ENCODE peak calls at places on chromosomes 7 and 10, in seven cellular contexts. J, R, Q, H, L, A and C are unnamed samples.

GRCh38 chr7:38893061-38893460 is 15.9 kb downstream of the VPS41 start:
- DNase-seq in J (no peak), R (no peak), Q (no peak), H (no peak), L (no peak), A (no peak), C (no peak)

GRCh38 chr10:76937056-76937665 is 700.4 kb downstream of the KCNMA1 start:
- DNase-seq in J (no peak), R (peak), Q (no peak), H (no peak), L (no peak), A (no peak), C (no peak)

GRCh38 chr10:127552446-127552845 is 3.3 kb downstream of the NPS start:
- DNase-seq in J (no peak), R (no peak), Q (no peak), H (no peak), L (no peak), A (no peak), C (no peak)

GRCh38 chr10:34157501-34157900 is 657.6 kb downstream of the PARD3 start:
- DNase-seq in J (no peak), R (no peak), Q (no peak), H (no peak), L (no peak), A (no peak), C (no peak)

GRCh38 chr10:46522295-46523118 is 34.0 kb downstream of the GPRIN2 start:
- DNase-seq in J (no peak), R (no peak), Q (no peak), H (no peak), L (no peak), A (no peak), C (no peak)

GRCh38 chr10:47381427-47382379 is 2.4 kb downstream of the ZNF488 start:
- DNase-seq in J (no peak), R (peak), Q (no peak), H (no peak), L (no peak), A (no peak), C (no peak)

GRCh38 chr10:71206911-71207310 is 5.5 kb upstream of the UNC5B start:
- DNase-seq in J (no peak), R (no peak), Q (no peak), H (no peak), L (no peak), A (no peak), C (no peak)

GRCh38 chr10:97116534-97117162 is 69.1 kb downstream of the SLIT1 start:
- DNase-seq in J (no peak), R (no peak), Q (no peak), H (no peak), L (no peak), A (no peak), C (no peak)

GRCh38 chr7:130896051-130896881 is 162.3 kb upstream of the KLF14 start:
- DNase-seq in J (no peak), R (no peak), Q (peak), H (no peak), L (no peak), A (no peak), C (no peak)

GRCh38 chr7:73461782-73462285 is 28.3 kb downstream of the FZD9 start:
- DNase-seq in J (no peak), R (no peak), Q (no peak), H (no peak), L (no peak), A (no peak), C (no peak)

GRCh38 chr7:137992738-137993394 is 9.0 kb downstream of the CREB3L2 start:
- DNase-seq in J (no peak), R (no peak), Q (peak), H (no peak), L (no peak), A (peak), C (peak)

GRCh38 chr10:80462986-80463741 is 9.1 kb downstream of the TSPAN14 start:
- DNase-seq in J (no peak), R (peak), Q (no peak), H (no peak), L (no peak), A (no peak), C (no peak)

GRCh38 chr7:132433286-132433685 is 143.0 kb downstream of the PLXNA4 start:
- DNase-seq in J (no peak), R (no peak), Q (no peak), H (no peak), L (no peak), A (no peak), C (no peak)

GRCh38 chr7:44086627-44087026 is 4.3 kb upstream of the POLM start:
- DNase-seq in J (no peak), R (no peak), Q (no peak), H (no peak), L (no peak), A (no peak), C (no peak)

GRCh38 chr10:23190872-23191763 is 994 bp upstream of the PTF1A start:
- DNase-seq in J (no peak), R (no peak), Q (no peak), H (no peak), L (no peak), A (no peak), C (no peak)

GRCh38 chr10:28880551-28880950 is 203.2 kb downstream of the BAMBI start:
- DNase-seq in J (no peak), R (no peak), Q (no peak), H (no peak), L (no peak), A (no peak), C (no peak)
- TF ChIP-seq JUND in J (no peak), R (no peak), Q (no peak), H (no peak), L (no peak), A (no peak), C (no peak)

DNA sequence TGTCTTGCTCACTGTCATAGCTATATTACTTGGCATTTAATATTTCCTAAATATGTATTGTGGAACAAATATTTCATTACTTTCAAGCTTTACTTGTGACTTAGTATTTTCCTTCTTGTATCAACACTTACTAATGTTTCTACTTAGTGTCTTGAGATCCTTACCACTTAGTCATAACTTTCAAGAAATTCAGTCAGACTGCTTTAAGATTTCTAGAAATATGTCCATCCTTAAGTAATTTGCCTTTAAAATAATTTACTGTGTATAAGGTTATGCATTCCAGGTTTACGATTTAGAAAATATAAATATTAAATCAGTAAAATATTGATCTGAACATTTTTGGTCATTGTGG is 87.3 kb upstream of the CSTF2T start:
- DNase-seq in J (no peak), R (no peak), Q (no peak), H (no peak), L (no peak), A (no peak), C (no peak)
- TF ChIP-seq JUND in J (no peak), R (no peak), Q (no peak), H (no peak), L (no peak), A (no peak), C (no peak)

GRCh38 chr7:70829221-70830059 is 302.5 kb upstream of the GALNT17 start:
- DNase-seq in J (peak), R (peak), Q (peak), H (peak), L (no peak), A (peak), C (peak)

GRCh38 chr7:70828366-70828765 is 303.6 kb upstream of the GALNT17 start:
- DNase-seq in J (no peak), R (no peak), Q (no peak), H (no peak), L (no peak), A (no peak), C (no peak)

GRCh38 chr7:70833726-70834125 is 298.2 kb upstream of the GALNT17 start:
- DNase-seq in J (no peak), R (no peak), Q (no peak), H (no peak), L (no peak), A (no peak), C (no peak)

GRCh38 chr7:70830060-70830395 is 301.9 kb upstream of the GALNT17 start:
- DNase-seq in J (no peak), R (no peak), Q (no peak), H (no peak), L (no peak), A (no peak), C (no peak)

GRCh38 chr7:70830426-70830825 is 301.5 kb upstream of the GALNT17 start:
- DNase-seq in J (no peak), R (no peak), Q (no peak), H (no peak), L (no peak), A (peak), C (no peak)
- TF ChIP-seq JUND in J (no peak), R (no peak), Q (no peak), H (no peak), L (no peak), A (no peak), C (no peak)

DNA sequence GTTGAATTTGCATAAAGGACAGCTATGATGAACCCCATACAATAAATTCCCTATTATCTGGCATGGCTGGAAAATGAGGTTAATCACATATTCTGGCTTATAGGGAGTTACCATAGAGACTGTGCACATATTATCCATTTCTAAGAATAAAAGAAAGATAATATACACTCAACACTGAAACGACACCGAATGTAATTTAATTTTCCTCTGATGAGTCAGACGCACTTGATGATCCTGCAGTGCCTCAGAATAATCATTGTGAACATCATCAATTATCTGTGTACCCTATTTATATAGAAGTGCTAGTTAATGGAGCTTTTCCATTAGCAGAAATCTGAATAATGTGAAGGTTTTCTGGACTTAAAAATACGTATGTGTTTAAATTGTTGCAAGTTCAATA is 60.2 kb downstream of the SGCE start:
- DNase-seq in J (no peak), R (peak), Q (no peak), H (no peak), L (no peak), A (no peak), C (no peak)
- TF ChIP-seq JUND in J (no peak), R (peak), Q (no peak), H (no peak), L (no peak), A (no peak), C (no peak)